ENCODE peak calls at places on chromosome 4, in eight cellular contexts. One of them, this sample, is unnamed.

GRCh38 chr4:16384496-16384895 is 158.2 kb upstream of the TAPT1 start:
- DNase-seq in NCI-H1092: no peak
- DNase-seq in NCI-H1930: no peak
- DNase-seq in glutamatergic neuron: no peak
- DNase-seq in HEK293T: no peak
- DNase-seq in Calu3: no peak
- DNase-seq in GM13976: no peak
- DNase-seq in sciatic nerve: no peak
- DNase-seq in this sample: no peak

GRCh38 chr4:151359576-151359975 is 34.2 kb upstream of the SH3D19 start:
- DNase-seq in NCI-H1092: peak; percentile 5
- DNase-seq in NCI-H1930: no peak
- DNase-seq in glutamatergic neuron: no peak
- DNase-seq in HEK293T: no peak
- DNase-seq in Calu3: no peak
- DNase-seq in GM13976: no peak
- DNase-seq in sciatic nerve: peak; percentile 65
- DNase-seq in this sample: no peak

GRCh38 chr4:85408326-85408725 is 66.6 kb upstream of the ARHGAP24 start:
- DNase-seq in NCI-H1092: no peak
- DNase-seq in NCI-H1930: no peak
- DNase-seq in glutamatergic neuron: no peak
- DNase-seq in HEK293T: no peak
- DNase-seq in Calu3: no peak
- DNase-seq in GM13976: no peak
- DNase-seq in sciatic nerve: no peak
- DNase-seq in this sample: no peak

GRCh38 chr4:25489221-25489797 is 112.2 kb downstream of the ANAPC4 start:
- DNase-seq in NCI-H1092: no peak
- DNase-seq in NCI-H1930: no peak
- DNase-seq in glutamatergic neuron: no peak
- DNase-seq in HEK293T: no peak
- DNase-seq in Calu3: no peak
- DNase-seq in GM13976: no peak
- DNase-seq in sciatic nerve: no peak
- DNase-seq in this sample: no peak

GRCh38 chr4:109414938-109415337 is 18.7 kb upstream of the SEC24B start:
- DNase-seq in NCI-H1092: no peak
- DNase-seq in NCI-H1930: no peak
- DNase-seq in glutamatergic neuron: no peak
- DNase-seq in HEK293T: no peak
- DNase-seq in Calu3: no peak
- DNase-seq in GM13976: no peak
- DNase-seq in sciatic nerve: no peak
- DNase-seq in this sample: no peak

GRCh38 chr4:45063701-45064100 is 337.3 kb upstream of the GNPDA2 start:
- DNase-seq in NCI-H1092: no peak
- DNase-seq in NCI-H1930: no peak
- DNase-seq in glutamatergic neuron: no peak
- DNase-seq in HEK293T: no peak
- DNase-seq in Calu3: no peak
- DNase-seq in GM13976: no peak
- DNase-seq in sciatic nerve: no peak
- DNase-seq in this sample: no peak

GRCh38 chr4:84582988-84583870 is at the start of gene CDS1:
- DNase-seq in NCI-H1092: no peak
- DNase-seq in NCI-H1930: no peak
- DNase-seq in glutamatergic neuron: peak; percentile 58
- DNase-seq in HEK293T: peak; percentile 32
- DNase-seq in Calu3: peak; percentile 53
- DNase-seq in GM13976: no peak
- DNase-seq in sciatic nerve: peak; percentile 59
- DNase-seq in this sample: no peak

GRCh38 chr4:10715696-10716095 is 31.1 kb upstream of the CLNK start:
- DNase-seq in NCI-H1092: no peak
- DNase-seq in NCI-H1930: no peak
- DNase-seq in glutamatergic neuron: no peak
- DNase-seq in HEK293T: no peak
- DNase-seq in Calu3: no peak
- DNase-seq in GM13976: no peak
- DNase-seq in sciatic nerve: no peak
- DNase-seq in this sample: no peak

GRCh38 chr4:11427201-11427996 is 1.3 kb downstream of the HS3ST1 start:
- DNase-seq in NCI-H1092: no peak
- DNase-seq in NCI-H1930: no peak
- DNase-seq in glutamatergic neuron: peak; percentile 28
- DNase-seq in HEK293T: no peak
- DNase-seq in Calu3: no peak
- DNase-seq in GM13976: peak; percentile 25
- DNase-seq in sciatic nerve: no peak
- DNase-seq in this sample: no peak

GRCh38 chr4:25367004-25367621 is 9.9 kb upstream of the ANAPC4 start:
- DNase-seq in NCI-H1092: no peak
- DNase-seq in NCI-H1930: no peak
- DNase-seq in glutamatergic neuron: no peak
- DNase-seq in HEK293T: no peak
- DNase-seq in Calu3: no peak
- DNase-seq in GM13976: peak; percentile 34
- DNase-seq in sciatic nerve: no peak
- DNase-seq in this sample: no peak

GRCh38 chr4:122576261-122577188 is 44.3 kb downstream of the IL21 start:
- DNase-seq in NCI-H1092: peak; percentile 25
- DNase-seq in NCI-H1930: peak; percentile 4
- DNase-seq in glutamatergic neuron: no peak
- DNase-seq in HEK293T: peak; percentile 38
- DNase-seq in Calu3: peak; percentile 42
- DNase-seq in GM13976: peak; percentile 57
- DNase-seq in sciatic nerve: no peak
- DNase-seq in this sample: no peak

GRCh38 chr4:85861064-85861767 is 386.3 kb downstream of the ARHGAP24 start:
- DNase-seq in NCI-H1092: peak; percentile 39
- DNase-seq in NCI-H1930: no peak
- DNase-seq in glutamatergic neuron: no peak
- DNase-seq in HEK293T: no peak
- DNase-seq in Calu3: peak; percentile 18
- DNase-seq in GM13976: no peak
- DNase-seq in sciatic nerve: no peak
- DNase-seq in this sample: no peak

GRCh38 chr4:98568896-98569663 is 89.3 kb downstream of the TSPAN5 start:
- DNase-seq in NCI-H1092: no peak
- DNase-seq in NCI-H1930: no peak
- DNase-seq in glutamatergic neuron: no peak
- DNase-seq in HEK293T: no peak
- DNase-seq in Calu3: no peak
- DNase-seq in GM13976: no peak
- DNase-seq in sciatic nerve: no peak
- DNase-seq in this sample: no peak

GRCh38 chr4:143207555-143207954 is 22.8 kb downstream of the USP38 start:
- DNase-seq in NCI-H1092: no peak
- DNase-seq in NCI-H1930: no peak
- DNase-seq in glutamatergic neuron: no peak
- DNase-seq in HEK293T: no peak
- DNase-seq in Calu3: no peak
- DNase-seq in GM13976: no peak
- DNase-seq in sciatic nerve: no peak
- DNase-seq in this sample: no peak

GRCh38 chr4:110865611-110866254 is 242.9 kb upstream of the PITX2 start:
- DNase-seq in NCI-H1092: no peak
- DNase-seq in NCI-H1930: no peak
- DNase-seq in glutamatergic neuron: no peak
- DNase-seq in HEK293T: no peak
- DNase-seq in Calu3: no peak
- DNase-seq in GM13976: no peak
- DNase-seq in sciatic nerve: no peak
- DNase-seq in this sample: no peak

GRCh38 chr4:36761625-36762024 is 480.2 kb downstream of the DTHD1 start:
- DNase-seq in NCI-H1092: no peak
- DNase-seq in NCI-H1930: no peak
- DNase-seq in glutamatergic neuron: no peak
- DNase-seq in HEK293T: no peak
- DNase-seq in Calu3: no peak
- DNase-seq in GM13976: no peak
- DNase-seq in sciatic nerve: no peak
- DNase-seq in this sample: no peak

GRCh38 chr4:10115657-10116624 is 658 bp downstream of the WDR1 start:
- DNase-seq in NCI-H1092: no peak
- DNase-seq in NCI-H1930: peak; percentile 3
- DNase-seq in glutamatergic neuron: peak; percentile 56
- DNase-seq in HEK293T: peak; percentile 53
- DNase-seq in Calu3: peak; percentile 70
- DNase-seq in GM13976: peak; percentile 82
- DNase-seq in sciatic nerve: peak; percentile 76
- DNase-seq in this sample: peak; percentile 77

GRCh38 chr4:187995322-187996207 is at the start of gene ZFP42:
- DNase-seq in NCI-H1092: no peak
- DNase-seq in NCI-H1930: no peak
- DNase-seq in glutamatergic neuron: peak; percentile 29
- DNase-seq in HEK293T: no peak
- DNase-seq in Calu3: no peak
- DNase-seq in GM13976: no peak
- DNase-seq in sciatic nerve: no peak
- DNase-seq in this sample: no peak

GRCh38 chr4:1195109-1195671 is 22.8 kb upstream of the SPON2 start:
- DNase-seq in NCI-H1092: no peak
- DNase-seq in NCI-H1930: no peak
- DNase-seq in glutamatergic neuron: peak; percentile 11
- DNase-seq in HEK293T: no peak
- DNase-seq in Calu3: no peak
- DNase-seq in GM13976: peak; percentile 20
- DNase-seq in sciatic nerve: no peak
- DNase-seq in this sample: no peak

GRCh38 chr4:150656882-150657281 is 74.9 kb downstream of the MAB21L2 start:
- DNase-seq in NCI-H1092: no peak
- DNase-seq in NCI-H1930: no peak
- DNase-seq in glutamatergic neuron: no peak
- DNase-seq in HEK293T: no peak
- DNase-seq in Calu3: no peak
- DNase-seq in GM13976: no peak
- DNase-seq in sciatic nerve: no peak
- DNase-seq in this sample: no peak